ENCODE peak calls at places on chromosomes 1 and 21, in seven cellular contexts. W, C, Z, S, G, I and D are unnamed samples.

GRCh38 chr1:155392898-155393411 is 72.3 kb downstream of the RUSC1 start:
- DNase-seq in W (no peak), C (peak), Z (no peak), S (no peak), G (no peak), I (peak), D (no peak)

GRCh38 chr1:23995431-23995837 is 15.3 kb upstream of the SRSF10 start:
- DNase-seq in W (no peak), C (no peak), Z (no peak), S (no peak), G (no peak), I (peak), D (no peak)

GRCh38 chr1:83746234-83746633 is 252.7 kb downstream of the TTLL7 start:
- DNase-seq in W (no peak), C (no peak), Z (no peak), S (no peak), G (no peak), I (no peak), D (no peak)

GRCh38 chr1:6274102-6274501 is 13.2 kb upstream of the GPR153 start:
- DNase-seq in W (no peak), C (no peak), Z (no peak), S (no peak), G (no peak), I (no peak), D (no peak)

GRCh38 chr1:183640193-183640592 is 4.6 kb upstream of the ARPC5 start:
- DNase-seq in W (no peak), C (no peak), Z (no peak), S (no peak), G (no peak), I (no peak), D (no peak)

GRCh38 chr1:203038217-203038741 is 12.0 kb downstream of the PPFIA4 start:
- DNase-seq in W (no peak), C (peak), Z (peak), S (no peak), G (peak), I (peak), D (no peak)

GRCh38 chr1:109891930-109892329 is 18.7 kb upstream of the CSF1 start:
- DNase-seq in W (no peak), C (no peak), Z (no peak), S (no peak), G (no peak), I (no peak), D (no peak)

GRCh38 chr1:41918450-41919043 is at the start of gene HIVEP3:
- DNase-seq in W (no peak), C (peak), Z (no peak), S (peak), G (no peak), I (no peak), D (no peak)

GRCh38 chr1:90714521-90714951 is 2.6 kb downstream of the BARHL2 start:
- DNase-seq in W (no peak), C (no peak), Z (no peak), S (peak), G (no peak), I (no peak), D (no peak)

GRCh38 chr21:33230518-33231324 is 983 bp downstream of the IFNAR2 start:
- DNase-seq in W (no peak), C (peak), Z (no peak), S (no peak), G (peak), I (peak), D (peak)

GRCh38 chr1:94723899-94724298 is 96.3 kb upstream of the SLC44A3 start:
- DNase-seq in W (no peak), C (no peak), Z (no peak), S (peak), G (peak), I (peak), D (no peak)

GRCh38 chr1:214332950-214333798 is 52.2 kb downstream of the SMYD2 start:
- DNase-seq in W (peak), C (peak), Z (no peak), S (no peak), G (peak), I (peak), D (no peak)

GRCh38 chr21:38351176-38351959 is 94.6 kb downstream of the KCNJ15 start:
- DNase-seq in W (no peak), C (no peak), Z (no peak), S (no peak), G (no peak), I (peak), D (no peak)

GRCh38 chr1:234150892-234151291 is 222.4 kb upstream of the COA6 start:
- DNase-seq in W (no peak), C (no peak), Z (no peak), S (peak), G (no peak), I (no peak), D (no peak)

GRCh38 chr1:10173582-10173981 is 36.8 kb upstream of the KIF1B start:
- DNase-seq in W (no peak), C (no peak), Z (no peak), S (no peak), G (no peak), I (no peak), D (no peak)

GRCh38 chr1:240794061-240794843 is 182.3 kb upstream of the GREM2 start:
- DNase-seq in W (no peak), C (no peak), Z (no peak), S (no peak), G (no peak), I (no peak), D (no peak)

GRCh38 chr1:201562659-201563405 is 23.9 kb downstream of the NAV1 start:
- DNase-seq in W (no peak), C (no peak), Z (no peak), S (no peak), G (no peak), I (peak), D (no peak)

GRCh38 chr1:22925111-22925510 is 47.6 kb downstream of the LACTBL1 start:
- DNase-seq in W (no peak), C (no peak), Z (no peak), S (no peak), G (no peak), I (peak), D (no peak)

GRCh38 chr1:22920026-22920733 is 52.5 kb downstream of the LACTBL1 start:
- DNase-seq in W (no peak), C (no peak), Z (no peak), S (no peak), G (no peak), I (no peak), D (no peak)

GRCh38 chr1:22921452-22922126 is 51.1 kb downstream of the LACTBL1 start:
- DNase-seq in W (no peak), C (no peak), Z (no peak), S (no peak), G (no peak), I (no peak), D (no peak)

GRCh38 chr1:22920734-22921451 is 51.8 kb downstream of the LACTBL1 start:
- DNase-seq in W (no peak), C (peak), Z (no peak), S (no peak), G (no peak), I (no peak), D (no peak)

DNA sequence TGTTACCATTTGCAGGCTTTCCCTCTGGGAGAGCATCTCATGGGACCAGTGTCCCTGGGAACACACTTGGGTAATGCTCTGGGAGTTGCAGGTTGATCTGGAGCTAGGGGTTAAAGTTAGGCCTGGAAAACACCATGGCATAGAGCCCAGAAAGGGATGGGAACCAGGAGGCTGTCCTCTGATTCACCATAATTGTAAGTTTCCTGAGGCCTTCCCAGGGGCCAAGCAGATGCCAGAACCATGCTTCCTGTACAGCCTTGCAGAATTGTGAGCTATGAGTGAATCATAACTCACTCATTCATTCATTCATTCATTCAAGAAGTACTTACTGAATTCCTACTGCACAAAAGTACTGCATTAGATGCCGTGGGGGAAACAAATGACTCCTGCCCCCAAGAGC is 50.0 kb downstream of the LACTBL1 start:
- DNase-seq in W (no peak), C (no peak), Z (no peak), S (no peak), G (no peak), I (peak), D (no peak)
- TF ChIP-seq POLR2A in W (no peak), C (no peak), Z (no peak), S (no peak), G (no peak), I (no peak), D (no peak)

DNA sequence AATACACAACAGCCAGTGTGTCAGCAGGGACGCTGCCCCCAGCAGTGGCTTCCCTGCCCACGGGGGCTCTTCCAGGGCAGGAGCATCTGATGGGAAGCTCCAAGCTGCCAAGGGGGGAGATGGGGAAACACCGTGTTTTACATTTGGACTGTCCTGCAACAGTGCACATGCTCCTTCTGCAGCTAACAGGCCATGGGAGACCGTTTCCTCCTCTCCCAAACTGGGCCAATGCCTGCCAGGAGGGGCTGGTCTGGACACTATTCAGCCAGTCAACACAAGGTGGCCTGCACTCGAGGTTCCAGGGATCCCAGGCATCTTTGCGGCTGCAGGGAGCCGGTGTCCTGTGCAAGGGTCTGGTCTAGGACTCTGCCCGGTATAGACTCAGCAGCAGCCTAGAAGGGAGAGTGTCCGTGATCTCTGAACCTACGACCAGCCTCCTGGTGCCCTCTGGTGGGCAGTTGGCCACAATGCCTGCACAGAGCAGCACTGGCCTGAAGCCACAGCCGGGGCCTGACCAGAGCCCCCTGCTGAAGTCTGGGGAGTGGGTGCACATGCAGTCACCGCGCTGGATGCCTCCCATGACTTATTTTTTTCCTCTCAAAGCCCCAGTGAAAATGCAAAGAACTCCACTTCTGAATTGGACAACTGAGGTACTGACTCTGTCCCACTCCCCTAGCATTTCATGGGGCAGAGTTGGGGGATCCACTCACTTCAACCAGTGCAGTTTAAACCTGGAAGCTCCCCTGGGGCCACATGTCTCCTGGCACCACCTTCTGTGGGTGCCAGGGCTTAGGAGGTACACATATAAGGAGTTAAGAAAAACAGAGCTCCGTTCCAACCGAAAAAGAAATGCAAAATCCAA is 33.3 kb downstream of the RCC2 start:
- DNase-seq in W (peak), C (peak), Z (no peak), S (no peak), G (peak), I (peak), D (no peak)
- TF ChIP-seq POLR2A in W (no peak), C (no peak), Z (no peak), S (no peak), G (no peak), I (no peak), D (no peak)

DNA sequence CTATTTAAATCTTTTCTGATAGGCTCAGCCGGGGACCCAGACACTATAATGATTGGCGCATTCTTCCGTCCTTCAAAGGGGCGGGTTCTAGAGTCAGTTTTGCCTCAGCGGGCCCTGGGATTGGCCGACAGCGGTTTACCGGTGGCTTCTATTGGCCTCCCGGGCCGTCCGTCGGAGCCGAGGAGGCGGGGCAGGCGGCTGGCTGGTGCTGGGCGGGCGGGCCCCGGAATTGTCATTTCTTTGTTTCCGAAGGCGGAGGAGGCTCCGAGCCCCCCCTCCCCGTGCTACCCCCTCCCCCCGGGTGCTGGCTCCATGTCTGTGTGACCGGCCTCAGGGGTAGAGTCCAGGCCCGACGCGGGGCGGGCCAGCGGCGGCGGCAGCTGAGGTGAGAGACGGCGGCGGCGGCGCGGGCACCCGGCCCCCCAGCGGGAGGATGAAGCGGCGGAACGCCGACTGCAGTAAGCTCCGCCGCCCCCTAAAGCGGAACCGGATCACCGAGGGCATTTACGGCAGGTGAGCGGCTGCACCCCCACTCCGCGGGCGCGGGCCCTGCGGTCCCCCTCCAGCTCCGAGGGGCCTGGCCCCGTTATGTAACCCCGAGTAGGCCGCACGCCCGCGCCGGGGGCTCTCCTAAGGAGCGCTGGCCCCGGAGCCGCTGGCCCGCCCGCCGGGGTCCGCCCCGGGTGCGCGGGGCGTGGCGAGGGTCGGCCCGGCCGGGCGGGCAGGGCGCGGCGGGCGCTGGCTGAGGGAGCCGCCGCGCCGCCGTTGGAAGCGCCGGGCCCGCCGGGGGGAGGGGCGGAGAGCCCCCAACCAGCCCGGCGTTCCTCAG is at the start of gene MACO1:
- DNase-seq in W (peak), C (peak), Z (peak), S (peak), G (peak), I (peak), D (peak)
- TF ChIP-seq POLR2A in W (no peak), C (peak), Z (peak), S (no peak), G (no peak), I (no peak), D (no peak)

DNA sequence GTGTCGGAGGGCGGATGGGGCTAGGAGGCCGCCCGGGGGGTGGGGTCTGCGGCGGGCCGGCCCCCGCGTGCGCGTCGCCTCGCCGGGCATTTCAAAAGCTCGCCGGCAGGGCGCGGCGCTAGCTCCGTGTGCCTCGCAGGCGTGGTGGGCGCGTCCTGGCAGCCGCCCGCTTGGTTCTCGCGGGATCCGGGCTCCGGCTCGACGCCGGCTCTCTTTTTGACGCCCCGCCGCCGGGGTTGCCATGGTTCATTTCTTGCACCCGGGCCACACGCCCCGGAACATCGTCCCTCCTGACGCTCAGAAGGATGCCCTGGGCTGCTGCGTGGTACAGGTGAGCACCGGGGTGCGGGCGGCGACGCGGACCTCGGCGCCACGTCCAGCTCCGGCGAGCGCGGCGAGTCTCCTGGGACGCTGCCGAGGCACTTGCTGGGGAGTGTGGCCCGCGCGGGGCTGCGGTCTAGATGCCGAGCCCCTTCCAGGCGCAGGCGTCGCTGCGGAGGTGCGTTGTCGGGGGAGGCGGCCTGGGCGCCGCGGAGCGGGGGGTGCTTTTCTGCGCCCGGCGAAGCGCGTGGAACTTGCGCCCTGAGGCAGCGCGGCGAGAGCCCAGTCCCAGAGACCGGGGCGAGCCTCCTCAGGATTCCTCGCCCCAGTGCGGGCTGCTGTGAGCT is at the start of gene ZYG11A:
- DNase-seq in W (no peak), C (peak), Z (no peak), S (no peak), G (peak), I (peak), D (no peak)
- TF ChIP-seq POLR2A in W (no peak), C (no peak), Z (no peak), S (no peak), G (peak), I (no peak), D (no peak)